ENCODE peak calls at places on chromosomes 4 and X, in eight cellular contexts. I, N, C, A, T, E, M and P are unnamed samples.

GRCh38 chr4:149785686-149786431 is 29.8 kb downstream of the IQCM start:
- DNase-seq in I (no peak), N (peak; percentile 39), C (no peak), A (no peak), T (no peak), E (no peak), M (peak; percentile 23), P (no peak)

GRCh38 chr4:48910511-48910910 is 3.9 kb upstream of the OCIAD2 start:
- DNase-seq in I (no peak), N (no peak), C (no peak), A (no peak), T (no peak), E (peak; percentile 74), M (no peak), P (no peak)

GRCh38 chrX:137401092-137401491 is 164.8 kb upstream of the ZIC3 start:
- DNase-seq in I (no peak), N (no peak), C (no peak), A (no peak), T (no peak), E (no peak), M (no peak), P (no peak)

GRCh38 chr4:79211490-79211889 is 114.4 kb downstream of the NAA11 start:
- DNase-seq in I (no peak), N (no peak), C (no peak), A (no peak), T (no peak), E (no peak), M (no peak), P (no peak)

GRCh38 chr4:152478456-152479237 is 57.2 kb downstream of the FBXW7 start:
- DNase-seq in I (no peak), N (no peak), C (no peak), A (no peak), T (no peak), E (no peak), M (no peak), P (no peak)

GRCh38 chr4:124907881-124908280 is 195.3 kb upstream of the ANKRD50 start:
- DNase-seq in I (no peak), N (no peak), C (no peak), A (no peak), T (no peak), E (no peak), M (no peak), P (no peak)

GRCh38 chr4:145839151-145839550 is 99.5 kb downstream of the ZNF827 start:
- DNase-seq in I (no peak), N (peak; percentile 42), C (no peak), A (no peak), T (no peak), E (no peak), M (no peak), P (no peak)

GRCh38 chr4:20944451-20944850 is 244.2 kb downstream of the PACRGL start:
- DNase-seq in I (no peak), N (no peak), C (no peak), A (no peak), T (no peak), E (no peak), M (no peak), P (no peak)

GRCh38 chr4:100981447-100982204 is 365.7 kb downstream of the PPP3CA start:
- DNase-seq in I (no peak), N (no peak), C (no peak), A (no peak), T (no peak), E (no peak), M (no peak), P (no peak)

GRCh38 chrX:96407043-96407442 is 277.6 kb upstream of the DIAPH2 start:
- DNase-seq in I (no peak), N (peak; percentile 17), C (no peak), A (no peak), T (peak; percentile 20), E (no peak), M (no peak), P (no peak)

GRCh38 chr4:37890501-37891220 is at the start of gene TBC1D1:
- DNase-seq in I (peak; percentile 52), N (peak; percentile 37), C (peak; percentile 19), A (peak; percentile 77), T (peak; percentile 73), E (no peak), M (no peak), P (peak; percentile 90)

GRCh38 chr4:86825511-86825910 is 23.7 kb downstream of the SLC10A6 start:
- DNase-seq in I (no peak), N (no peak), C (no peak), A (no peak), T (no peak), E (no peak), M (no peak), P (no peak)

GRCh38 chr4:175932116-175932515 is 120.1 kb upstream of the GPM6A start:
- DNase-seq in I (no peak), N (no peak), C (no peak), A (no peak), T (no peak), E (no peak), M (no peak), P (no peak)

GRCh38 chrX:105307762-105308161 is 87.3 kb upstream of the TEX13A start:
- DNase-seq in I (no peak), N (no peak), C (no peak), A (no peak), T (no peak), E (no peak), M (no peak), P (no peak)

GRCh38 chrX:129540068-129540653 is at the start of gene OCRL:
- DNase-seq in I (peak; percentile 32), N (peak; percentile 71), C (peak; percentile 81), A (peak; percentile 67), T (peak; percentile 63), E (peak; percentile 27), M (no peak), P (peak; percentile 76)

GRCh38 chr4:137124278-137124932 is 407.9 kb downstream of the PCDH18 start:
- DNase-seq in I (no peak), N (peak; percentile 65), C (no peak), A (no peak), T (no peak), E (peak; percentile 68), M (peak; percentile 6), P (no peak)

GRCh38 chrX:2581296-2581695 is 80.5 kb upstream of the DHRSX start:
- DNase-seq in I (no peak), N (no peak), C (no peak), A (no peak), T (no peak), E (no peak), M (no peak), P (no peak)

GRCh38 chrX:53374222-53374820 is 48.1 kb downstream of the SMC1A start:
- DNase-seq in I (no peak), N (no peak), C (no peak), A (no peak), T (no peak), E (no peak), M (no peak), P (no peak)

GRCh38 chrX:54891573-54891972 is 29.1 kb upstream of the TRO start:
- DNase-seq in I (peak; percentile 49), N (peak; percentile 46), C (no peak), A (no peak), T (peak; percentile 21), E (peak; percentile 4), M (peak; percentile 36), P (no peak)

GRCh38 chr4:83489711-83490326 is 4.9 kb upstream of the ABRAXAS1 start:
- DNase-seq in I (no peak), N (peak; percentile 28), C (no peak), A (no peak), T (no peak), E (no peak), M (no peak), P (no peak)

GRCh38 chrX:97308161-97308560 is 424.5 kb downstream of the RPA4 start:
- DNase-seq in I (no peak), N (no peak), C (no peak), A (no peak), T (no peak), E (no peak), M (no peak), P (no peak)

GRCh38 chrX:3711331-3711917 is 2.0 kb downstream of the PRKX start:
- DNase-seq in I (no peak), N (no peak), C (no peak), A (no peak), T (no peak), E (no peak), M (no peak), P (no peak)

GRCh38 chrX:13742397-13743176 is 8.0 kb downstream of the OFD1 start:
- DNase-seq in I (peak; percentile 32), N (peak; percentile 16), C (no peak), A (no peak), T (no peak), E (no peak), M (no peak), P (no peak)

GRCh38 chrX:118682258-118683014 is 45.0 kb upstream of the IL13RA1 start:
- DNase-seq in I (no peak), N (no peak), C (no peak), A (no peak), T (no peak), E (no peak), M (no peak), P (no peak)

GRCh38 chr4:7703669-7704068 is 236.0 kb downstream of the AFAP1 start:
- DNase-seq in I (no peak), N (no peak), C (no peak), A (no peak), T (no peak), E (no peak), M (no peak), P (no peak)

GRCh38 chr4:27861381-27861787 is 1000.7 kb downstream of the STIM2 start:
- DNase-seq in I (no peak), N (peak; percentile 89), C (no peak), A (no peak), T (peak; percentile 14), E (no peak), M (peak; percentile 46), P (no peak)

GRCh38 chrX:110041980-110042379 is 39.1 kb downstream of the TMEM164 start:
- DNase-seq in I (no peak), N (no peak), C (no peak), A (no peak), T (no peak), E (no peak), M (no peak), P (no peak)

GRCh38 chrX:47579537-47579936 is 2.7 kb upstream of the TIMP1 start:
- DNase-seq in I (no peak), N (no peak), C (no peak), A (no peak), T (no peak), E (no peak), M (no peak), P (no peak)

GRCh38 chrX:68878977-68879376 is 50.2 kb downstream of the EFNB1 start:
- DNase-seq in I (no peak), N (no peak), C (no peak), A (no peak), T (no peak), E (no peak), M (no peak), P (no peak)

GRCh38 chr4:8846864-8847263 is 24.8 kb downstream of the HMX1 start:
- DNase-seq in I (no peak), N (no peak), C (no peak), A (no peak), T (no peak), E (no peak), M (no peak), P (peak; percentile 21)